ENCODE peak calls at places on chromosome 12, in eight cellular contexts. P, C, V, I, S, J, E and Q are unnamed samples.

GRCh38 chr12:18886962-18887361 is 149.0 kb downstream of the CAPZA3 start:
- DNase-seq in P (no peak), C (no peak), V (no peak), I (no peak), S (no peak), J (no peak), E (no peak), Q (no peak)

GRCh38 chr12:123990512-123990911 is 17.5 kb downstream of the ZNF664 start:
- DNase-seq in P (no peak), C (no peak), V (no peak), I (no peak), S (no peak), J (no peak), E (no peak), Q (no peak)

GRCh38 chr12:128761305-128761880 is 62.4 kb downstream of the SLC15A4 start:
- DNase-seq in P (no peak), C (no peak), V (no peak), I (no peak), S (no peak), J (no peak), E (no peak), Q (no peak)

GRCh38 chr12:75666126-75666979 is 154.9 kb upstream of the KRR1 start:
- DNase-seq in P (no peak), C (no peak), V (no peak), I (no peak), S (no peak), J (no peak), E (no peak), Q (no peak)

GRCh38 chr12:91617830-91618229 is 435.2 kb upstream of the DCN start:
- DNase-seq in P (no peak), C (no peak), V (no peak), I (no peak), S (no peak), J (no peak), E (no peak), Q (no peak)

GRCh38 chr12:28369483-28369882 is 179.2 kb downstream of the CCDC91 start:
- DNase-seq in P (no peak), C (no peak), V (no peak), I (no peak), S (no peak), J (no peak), E (no peak), Q (no peak)

GRCh38 chr12:52087961-52088820 is 8.7 kb downstream of the SMIM41 start:
- DNase-seq in P (peak), C (no peak), V (no peak), I (no peak), S (no peak), J (no peak), E (peak), Q (no peak)

GRCh38 chr12:130975116-130975515 is 21.4 kb downstream of the ADGRD1 start:
- DNase-seq in P (peak), C (no peak), V (no peak), I (no peak), S (no peak), J (no peak), E (no peak), Q (no peak)

GRCh38 chr12:112995008-112995407 is 16.7 kb downstream of the OAS2 start:
- DNase-seq in P (no peak), C (no peak), V (no peak), I (no peak), S (no peak), J (no peak), E (no peak), Q (no peak)

GRCh38 chr12:79055926-79056674 is 191.5 kb downstream of the SYT1 start:
- DNase-seq in P (no peak), C (peak), V (no peak), I (no peak), S (peak), J (no peak), E (no peak), Q (no peak)

GRCh38 chr12:78555802-78556201 is 308.8 kb upstream of the SYT1 start:
- DNase-seq in P (no peak), C (no peak), V (no peak), I (no peak), S (no peak), J (no peak), E (no peak), Q (no peak)

GRCh38 chr12:64992641-64993040 is 128.5 kb downstream of the WIF1 start:
- DNase-seq in P (no peak), C (no peak), V (no peak), I (no peak), S (no peak), J (no peak), E (no peak), Q (no peak)

GRCh38 chr12:75641031-75641780 is 129.8 kb upstream of the KRR1 start:
- DNase-seq in P (no peak), C (peak), V (no peak), I (no peak), S (peak), J (no peak), E (no peak), Q (no peak)

GRCh38 chr12:42421844-42422779 is 96.1 kb downstream of the PPHLN1 start:
- DNase-seq in P (no peak), C (peak), V (no peak), I (no peak), S (peak), J (no peak), E (no peak), Q (no peak)

GRCh38 chr12:1662761-1663439 is 28.0 kb upstream of the ADIPOR2 start:
- DNase-seq in P (peak), C (no peak), V (no peak), I (no peak), S (no peak), J (no peak), E (no peak), Q (no peak)

GRCh38 chr12:542290-543113 is 82.8 kb downstream of the B4GALNT3 start:
- DNase-seq in P (no peak), C (no peak), V (no peak), I (no peak), S (no peak), J (no peak), E (no peak), Q (no peak)

GRCh38 chr12:108446766-108447165 is 68.3 kb upstream of the FICD start:
- DNase-seq in P (no peak), C (no peak), V (no peak), I (no peak), S (peak), J (no peak), E (no peak), Q (no peak)

GRCh38 chr12:79058342-79058741 is 193.8 kb downstream of the SYT1 start:
- DNase-seq in P (no peak), C (no peak), V (no peak), I (no peak), S (no peak), J (no peak), E (no peak), Q (no peak)

GRCh38 chr12:96015672-96016071 is 19.5 kb upstream of the HAL start:
- DNase-seq in P (no peak), C (no peak), V (no peak), I (no peak), S (no peak), J (no peak), E (no peak), Q (no peak)

GRCh38 chr12:53180931-53181645 is 363 bp upstream of the CSAD start:
- DNase-seq in P (peak), C (no peak), V (peak), I (peak), S (no peak), J (peak), E (peak), Q (no peak)

GRCh38 chr12:34395056-34396005 is 373.0 kb downstream of the ALG10 start:
- DNase-seq in P (peak), C (no peak), V (no peak), I (no peak), S (no peak), J (peak), E (peak), Q (no peak)

GRCh38 chr12:462936-463705 is 3.4 kb downstream of the B4GALNT3 start:
- DNase-seq in P (peak), C (no peak), V (no peak), I (no peak), S (no peak), J (no peak), E (no peak), Q (no peak)

GRCh38 chr12:6396031-6396430 is 12.1 kb downstream of the LTBR start:
- DNase-seq in P (no peak), C (no peak), V (no peak), I (no peak), S (no peak), J (no peak), E (no peak), Q (no peak)

GRCh38 chr12:29711381-29711780 is 72.4 kb downstream of the TMTC1 start:
- DNase-seq in P (no peak), C (no peak), V (no peak), I (no peak), S (no peak), J (no peak), E (no peak), Q (no peak)

GRCh38 chr12:88553941-88554658 is 26.2 kb downstream of the KITLG start:
- DNase-seq in P (no peak), C (no peak), V (peak), I (peak), S (peak), J (no peak), E (no peak), Q (no peak)

GRCh38 chr12:82130763-82131162 is 227.4 kb downstream of the CCDC59 start:
- DNase-seq in P (no peak), C (no peak), V (no peak), I (no peak), S (no peak), J (no peak), E (no peak), Q (no peak)

GRCh38 chr12:46187023-46187422 is 81.8 kb downstream of the SLC38A1 start:
- DNase-seq in P (no peak), C (peak), V (peak), I (no peak), S (peak), J (no peak), E (no peak), Q (no peak)

GRCh38 chr12:132029503-132030300 is 80.0 kb downstream of the EP400 start:
- DNase-seq in P (no peak), C (no peak), V (no peak), I (no peak), S (no peak), J (no peak), E (no peak), Q (no peak)

GRCh38 chr12:57215065-57215464 is 1.5 kb upstream of the NXPH4 start:
- DNase-seq in P (no peak), C (no peak), V (no peak), I (no peak), S (no peak), J (no peak), E (no peak), Q (no peak)

GRCh38 chr12:57216931-57217871 is 607 bp downstream of the NXPH4 start:
- DNase-seq in P (no peak), C (no peak), V (no peak), I (no peak), S (no peak), J (no peak), E (no peak), Q (no peak)

GRCh38 chr12:57216014-57216891 is at the start of gene NXPH4:
- DNase-seq in P (no peak), C (no peak), V (no peak), I (peak), S (no peak), J (no peak), E (no peak), Q (no peak)

GRCh38 chr12:57214398-57214781 is 2.2 kb upstream of the NXPH4 start:
- DNase-seq in P (no peak), C (peak), V (no peak), I (peak), S (no peak), J (no peak), E (no peak), Q (no peak)

GRCh38 chr12:57215668-57216013 is 953 bp upstream of the NXPH4 start:
- DNase-seq in P (no peak), C (no peak), V (no peak), I (no peak), S (no peak), J (no peak), E (no peak), Q (no peak)
- H3K4me3 ChIP-seq in P (no peak), C (peak), V (no peak), I (no peak), S (peak), J (no peak), E (no peak), Q (no peak)

GRCh38 chr12:93805736-93806141 is 128.6 kb downstream of the CRADD start:
- DNase-seq in P (no peak), C (no peak), V (no peak), I (no peak), S (no peak), J (no peak), E (no peak), Q (no peak)

GRCh38 chr12:93802293-93802692 is 125.1 kb downstream of the CRADD start:
- DNase-seq in P (no peak), C (no peak), V (no peak), I (no peak), S (no peak), J (no peak), E (no peak), Q (no peak)

GRCh38 chr12:93803408-93803807 is 126.2 kb downstream of the CRADD start:
- DNase-seq in P (no peak), C (no peak), V (no peak), I (no peak), S (no peak), J (no peak), E (no peak), Q (no peak)

GRCh38 chr12:93804392-93805179 is 127.4 kb downstream of the CRADD start:
- DNase-seq in P (no peak), C (no peak), V (no peak), I (no peak), S (no peak), J (no peak), E (no peak), Q (no peak)

DNA sequence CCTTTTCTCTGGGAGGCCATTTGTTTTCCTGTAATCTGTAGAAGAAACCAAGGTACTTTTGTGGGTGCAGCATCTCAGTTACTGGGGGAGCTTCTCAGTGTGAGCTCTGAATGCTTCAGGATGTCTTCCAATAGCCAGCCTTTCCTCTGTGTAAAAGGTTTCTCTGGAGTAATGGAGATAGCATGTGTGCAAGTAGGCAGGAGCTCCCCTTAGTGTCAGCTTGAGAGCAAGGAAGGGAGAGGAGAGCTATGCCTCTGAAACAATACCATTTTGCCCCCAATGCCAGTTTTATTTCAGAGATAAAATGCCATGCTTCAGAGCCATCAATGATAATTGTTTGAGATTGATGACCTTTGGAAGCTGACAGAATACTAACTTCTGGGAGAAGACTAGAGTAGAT is 125.5 kb downstream of the CRADD start:
- DNase-seq in P (no peak), C (no peak), V (no peak), I (no peak), S (no peak), J (no peak), E (no peak), Q (no peak)
- TF ChIP-seq CTCF in P (no peak), C (peak), V (no peak), I (no peak), S (peak), J (no peak), E (peak), Q (no peak)

DNA sequence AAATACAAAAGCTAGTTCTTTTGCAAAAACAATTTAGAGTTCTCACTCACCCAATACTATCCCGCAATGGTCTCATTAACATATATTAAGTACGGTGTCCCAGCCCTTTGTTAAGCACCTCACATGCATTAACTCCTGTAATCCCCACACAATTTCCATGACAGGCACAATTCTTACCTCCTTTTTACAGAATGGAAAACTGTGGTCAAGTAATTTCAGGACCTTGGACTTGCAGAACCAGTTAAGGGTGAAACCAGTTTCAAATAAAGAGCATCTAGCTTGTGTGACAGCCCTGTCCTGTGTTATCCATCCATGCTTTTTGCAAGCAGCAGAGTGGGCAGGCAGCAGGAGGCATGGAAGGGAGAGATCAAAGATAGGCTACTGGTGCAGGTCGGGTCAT is 470.8 kb downstream of the NELL2 start:
- DNase-seq in P (no peak), C (no peak), V (no peak), I (no peak), S (no peak), J (no peak), E (no peak), Q (no peak)
- H3K4me3 ChIP-seq in P (no peak), C (no peak), V (no peak), I (no peak), S (no peak), J (no peak), E (no peak), Q (no peak)

GRCh38 chr12:62123721-62124203 is 136.4 kb upstream of the USP15 start:
- DNase-seq in P (no peak), C (peak), V (no peak), I (peak), S (peak), J (no peak), E (peak), Q (no peak)
- TF ChIP-seq CTCF in P (peak), C (peak), V (no peak), I (peak), S (peak), J (no peak), E (peak), Q (peak)

GRCh38 chr12:67989184-67989965 is at the start of gene IFNG-AS1:
- DNase-seq in P (no peak), C (no peak), V (no peak), I (no peak), S (no peak), J (no peak), E (no peak), Q (no peak)

GRCh38 chr12:67993143-67993542 is 3.9 kb downstream of the IFNG-AS1 start:
- DNase-seq in P (no peak), C (no peak), V (no peak), I (no peak), S (no peak), J (no peak), E (no peak), Q (no peak)

GRCh38 chr12:67994046-67994445 is 4.8 kb downstream of the IFNG-AS1 start:
- DNase-seq in P (no peak), C (no peak), V (no peak), I (no peak), S (no peak), J (no peak), E (no peak), Q (no peak)

GRCh38 chr12:67988600-67988999 is 647 bp upstream of the IFNG-AS1 start:
- DNase-seq in P (no peak), C (no peak), V (no peak), I (no peak), S (no peak), J (no peak), E (no peak), Q (no peak)

DNA sequence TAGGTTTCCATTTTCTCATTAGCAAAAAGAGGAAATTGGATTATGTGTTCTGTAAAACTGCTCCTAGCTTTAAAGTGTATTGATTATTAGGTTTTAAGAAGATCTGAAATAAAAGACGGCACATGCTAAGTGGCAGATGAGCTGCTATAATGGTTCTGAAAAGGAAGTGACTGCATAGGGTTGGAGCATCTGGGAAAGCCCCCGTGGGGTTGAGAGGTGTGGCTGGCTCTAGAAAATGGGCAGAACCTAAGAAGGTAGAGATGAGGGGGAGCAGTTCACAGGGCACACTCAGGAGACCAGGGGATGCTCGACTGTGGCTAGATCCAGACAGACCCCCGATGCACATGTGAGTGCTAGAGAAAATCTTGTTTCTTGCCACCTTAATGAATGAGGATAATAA is 1.9 kb downstream of the IFNG-AS1 start:
- DNase-seq in P (no peak), C (no peak), V (no peak), I (no peak), S (no peak), J (no peak), E (no peak), Q (no peak)
- H3K4me3 ChIP-seq in P (no peak), C (no peak), V (no peak), I (no peak), S (no peak), J (no peak), E (no peak), Q (no peak)

DNA sequence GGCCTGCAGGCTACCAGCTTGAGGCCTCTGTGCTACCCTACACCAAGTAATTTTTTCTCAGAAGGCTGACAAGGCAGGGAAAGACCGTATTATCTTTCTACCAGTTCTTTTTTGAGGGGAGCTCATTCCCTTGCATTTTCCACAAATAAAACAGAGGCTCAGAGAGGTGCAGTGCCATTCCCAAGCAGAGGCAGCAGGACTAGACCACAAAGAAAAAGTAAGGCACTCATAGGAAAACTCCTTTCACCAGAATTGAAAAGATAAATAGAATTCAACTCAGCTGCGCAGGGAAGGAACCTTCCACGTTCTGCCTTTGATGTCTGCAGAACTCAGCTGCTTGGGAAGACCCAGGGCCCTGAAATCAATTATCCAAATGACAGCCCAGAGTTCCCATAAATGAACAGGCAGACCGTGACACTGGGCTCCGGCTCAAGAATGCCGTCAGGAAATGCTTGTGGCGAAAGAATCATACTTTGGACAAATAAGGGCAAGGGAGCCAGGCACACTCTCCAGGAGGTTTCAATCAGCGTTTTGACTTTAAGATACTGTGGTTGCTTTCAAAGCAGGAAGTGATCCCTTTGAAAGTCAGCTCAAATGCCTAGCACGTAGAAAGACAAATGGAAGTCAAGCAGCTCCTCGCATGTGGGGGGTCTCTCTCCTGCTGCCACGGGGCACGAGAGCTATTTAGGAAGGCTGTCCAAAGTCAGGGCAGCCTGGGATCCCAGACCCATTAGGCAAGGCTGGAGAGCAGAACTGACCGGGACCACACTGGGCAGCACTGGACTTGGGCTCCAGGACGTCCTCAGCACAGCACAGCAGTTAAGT is 14.0 kb downstream of the KCTD10 start:
- DNase-seq in P (peak), C (peak), V (peak), I (peak), S (peak), J (peak), E (peak), Q (peak)
- TF ChIP-seq CTCF in P (no peak), C (peak), V (no peak), I (no peak), S (no peak), J (no peak), E (no peak), Q (no peak)

GRCh38 chr12:110686294-110686903 is 2.5 kb downstream of the HVCN1 start:
- DNase-seq in P (no peak), C (no peak), V (no peak), I (no peak), S (no peak), J (no peak), E (no peak), Q (no peak)

GRCh38 chr12:110687770-110688169 is 1.1 kb downstream of the HVCN1 start:
- DNase-seq in P (no peak), C (no peak), V (no peak), I (no peak), S (no peak), J (no peak), E (no peak), Q (no peak)

GRCh38 chr12:110688446-110689001 is 391 bp downstream of the HVCN1 start:
- DNase-seq in P (no peak), C (no peak), V (no peak), I (no peak), S (no peak), J (no peak), E (no peak), Q (no peak)

GRCh38 chr12:110689601-110690430 is 901 bp upstream of the HVCN1 start:
- DNase-seq in P (no peak), C (no peak), V (no peak), I (no peak), S (no peak), J (no peak), E (no peak), Q (no peak)

GRCh38 chr12:110689002-110689600 is at the start of gene HVCN1:
- DNase-seq in P (peak), C (no peak), V (peak), I (peak), S (no peak), J (no peak), E (peak), Q (no peak)
- H3K4me3 ChIP-seq in P (peak), C (peak), V (peak), I (peak), S (peak), J (peak), E (peak), Q (peak)

GRCh38 chr12:14225064-14225463 is 140.4 kb upstream of the ATF7IP start:
- DNase-seq in P (no peak), C (no peak), V (no peak), I (no peak), S (no peak), J (no peak), E (no peak), Q (no peak)
- TF ChIP-seq CTCF in P (no peak), C (no peak), V (no peak), I (no peak), S (no peak), J (no peak), E (no peak), Q (no peak)